ENCODE peak calls at places on chromosomes 16 and 17, in eight cellular contexts. D, V, H, Q, R, N, J and U are unnamed samples. For H3K27me3, the result is how much of the 10 kb centered on the place peaks cover.

GRCh38 chr16:29809031-29809747 is 2.8 kb upstream of the PRRT2 start:
- DNase-seq in D (no peak), J (peak), V (no peak), R (no peak), Q (no peak), N (peak), H (no peak), U (peak)

GRCh38 chr17:3502466-3502865 is 26.7 kb downstream of the ASPA start:
- DNase-seq in N (no peak), Q (no peak), D (no peak), R (no peak), V (no peak), J (no peak), H (no peak), U (no peak)

GRCh38 chr17:50884354-50885311 is 18.5 kb upstream of the TOB1 start:
- DNase-seq in D (no peak), V (no peak), N (no peak), H (peak), J (no peak), R (no peak), Q (no peak), U (no peak)

GRCh38 chr16:1763521-1764511 is 7.5 kb downstream of the NME3 start:
- DNase-seq in V (no peak), H (no peak), R (peak), N (no peak), J (peak), Q (no peak), D (no peak), U (no peak)

GRCh38 chr16:67703626-67704025 is 15.5 kb downstream of the GFOD2 start:
- DNase-seq in J (no peak), V (no peak), Q (no peak), H (no peak), R (no peak), D (no peak), N (no peak), U (no peak)

GRCh38 chr16:59573528-59574271 is 839.6 kb upstream of the GOT2 start:
- DNase-seq in V (peak), Q (no peak), R (no peak), N (no peak), D (no peak), H (no peak), J (no peak), U (no peak)

GRCh38 chr16:54897930-54898329 is 32.7 kb upstream of the IRX5 start:
- DNase-seq in Q (no peak), N (no peak), D (no peak), R (no peak), V (no peak), J (no peak), H (no peak), U (no peak)

GRCh38 chr17:63442074-63442473 is 4.0 kb downstream of the CYB561 start:
- DNase-seq in V (no peak), R (no peak), D (no peak), Q (no peak), J (no peak), H (no peak), N (no peak), U (no peak)

GRCh38 chr16:66382171-66382965 is 15.9 kb downstream of the CDH5 start:
- DNase-seq in R (peak), D (no peak), J (no peak), V (peak), H (no peak), N (peak), Q (no peak), U (peak)

GRCh38 chr17:63455417-63455816 is 9.3 kb upstream of the CYB561 start:
- DNase-seq in D (no peak), H (no peak), J (no peak), V (no peak), N (no peak), R (no peak), Q (no peak), U (no peak)

GRCh38 chr16:29686740-29687327 is 7.9 kb downstream of the QPRT start:
- DNase-seq in H (no peak), J (no peak), V (no peak), N (no peak), Q (no peak), R (no peak), D (no peak), U (no peak)

GRCh38 chr17:57634713-57635465 is 110.2 kb downstream of the CCDC182 start:
- DNase-seq in R (no peak), D (no peak), J (no peak), N (no peak), V (peak), H (no peak), Q (no peak), U (peak)

GRCh38 chr17:13001991-13002615 is 15.7 kb downstream of the ELAC2 start:
- DNase-seq in D (no peak), Q (no peak), N (no peak), V (peak), H (no peak), J (no peak), R (no peak), U (no peak)

GRCh38 chr17:77593081-77593480 is 365.4 kb upstream of the TNRC6C start:
- DNase-seq in J (no peak), V (no peak), N (no peak), Q (no peak), R (no peak), D (no peak), H (no peak), U (peak)

GRCh38 chr17:57138956-57139576 is 54.0 kb downstream of the AKAP1 start:
- DNase-seq in R (no peak), J (no peak), D (no peak), V (peak), H (no peak), N (no peak), Q (peak), U (no peak)

GRCh38 chr16:10180042-10180770 is 2.0 kb downstream of the GRIN2A start:
- DNase-seq in Q (no peak), R (no peak), J (no peak), V (no peak), H (no peak), D (no peak), N (no peak), U (no peak)

GRCh38 chr16:78489072-78489471 is 389.6 kb downstream of the WWOX start:
- DNase-seq in Q (no peak), R (no peak), J (no peak), N (no peak), D (no peak), H (no peak), V (no peak), U (no peak)

GRCh38 chr16:72228014-72228413 is 56.1 kb upstream of the PMFBP1 start:
- DNase-seq in H (no peak), V (no peak), D (no peak), N (no peak), R (no peak), J (no peak), Q (no peak), U (no peak)

GRCh38 chr16:72985148-72985882 is 62.6 kb downstream of the ZFHX3 start:
- DNase-seq in V (peak), R (no peak), D (no peak), H (no peak), N (no peak), Q (peak), J (no peak), U (no peak)

GRCh38 chr17:40322417-40323315 is 13.7 kb downstream of the RARA start:
- DNase-seq in N (peak), V (peak), H (peak), J (peak), R (no peak), Q (no peak), D (peak), U (peak)

GRCh38 chr17:2749784-2750181 is 331 bp upstream of the CCDC92B start:
- DNase-seq in N (peak), H (peak), Q (peak), J (peak), D (peak), R (peak), V (peak), U (peak)

GRCh38 chr17:15171433-15172047 is 93.6 kb downstream of the PMP22 start:
- DNase-seq in R (peak), Q (peak), J (peak), V (peak), N (peak), H (peak), D (no peak), U (peak)

GRCh38 chr17:46940692-46941404 is 17.9 kb downstream of the GOSR2 start:
- DNase-seq in V (peak), R (peak), Q (peak), H (peak), D (no peak), N (peak), J (peak), U (peak)

GRCh38 chr16:1379054-1379862 is 27.5 kb downstream of the GNPTG start:
- DNase-seq in H (peak), R (no peak), Q (peak), D (no peak), V (peak), N (peak), J (peak), U (peak)

GRCh38 chr17:67488161-67488560 is 111.1 kb downstream of the PITPNC1 start:
- DNase-seq in D (no peak), H (no peak), V (no peak), N (no peak), J (peak), R (no peak), Q (no peak), U (no peak)

GRCh38 chr17:54900457-54901229 is at the start of gene TOM1L1:
- DNase-seq in J (peak), R (peak), N (peak), Q (peak), V (peak), D (no peak), H (peak), U (no peak)

GRCh38 chr17:83192161-83192788 is 112.9 kb downstream of the METRNL start:
- DNase-seq in N (no peak), R (no peak), D (no peak), H (no peak), V (peak), J (peak), Q (peak), U (peak)

GRCh38 chr17:83191388-83192160 is 112.2 kb downstream of the METRNL start:
- DNase-seq in H (no peak), V (no peak), N (no peak), R (no peak), Q (peak), J (peak), D (no peak), U (peak)

GRCh38 chr17:83189013-83189672 is 109.7 kb downstream of the METRNL start:
- DNase-seq in D (no peak), N (no peak), J (peak), R (no peak), Q (peak), V (no peak), H (no peak), U (peak)

GRCh38 chr17:83189673-83190385 is 110.4 kb downstream of the METRNL start:
- DNase-seq in V (peak), J (peak), D (no peak), H (peak), N (no peak), Q (peak), R (no peak), U (peak)

DNA sequence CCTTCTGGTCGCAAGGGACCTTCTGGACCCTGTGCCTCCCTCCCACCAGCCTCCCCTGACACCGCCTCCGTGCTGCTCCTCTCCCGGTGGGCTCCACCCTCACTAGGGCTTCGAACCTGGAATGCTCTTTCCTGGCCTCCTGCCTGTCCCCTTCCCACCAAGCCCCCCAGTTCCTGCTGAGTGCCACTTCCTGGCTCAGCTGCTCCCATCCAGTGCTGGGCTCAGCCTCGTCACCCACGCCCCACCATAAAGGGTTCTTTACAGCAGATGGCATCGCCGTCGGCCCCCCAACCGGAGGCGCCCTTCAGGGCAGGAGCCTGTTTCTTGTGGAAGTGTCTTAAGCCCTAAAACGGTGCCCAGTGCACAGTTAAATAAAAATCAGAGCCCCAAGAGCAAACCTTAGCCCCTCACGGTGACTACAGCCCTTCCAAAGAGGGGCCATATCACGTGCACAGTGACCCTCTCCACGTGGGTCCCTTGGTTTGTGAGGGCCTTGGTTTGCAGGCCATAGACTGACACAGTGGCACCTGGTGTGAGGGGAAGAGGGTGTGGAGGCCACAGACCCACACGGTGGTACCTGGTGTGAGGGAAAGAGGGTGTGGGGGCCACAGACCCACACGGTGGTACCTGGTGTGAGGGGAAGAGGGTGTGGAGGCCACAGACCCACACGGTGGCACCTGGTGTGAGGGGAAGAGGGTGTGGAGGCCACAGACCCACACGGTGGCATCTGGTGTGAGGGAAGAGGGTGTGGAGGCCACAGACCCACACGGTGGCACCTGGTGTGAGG is 111.4 kb downstream of the METRNL start:
- DNase-seq in R (no peak), N (no peak), V (no peak), Q (no peak), H (no peak), J (peak), D (no peak), U (peak)
- TF ChIP-seq POLR2A in R (no peak), N (no peak), V (no peak), Q (no peak), H (no peak), J (no peak), D (no peak), U (no peak)

GRCh38 chr17:28506763-28507487 is 777 bp downstream of the FOXN1 start:
- DNase-seq in J (no peak), Q (no peak), H (no peak), N (no peak), R (no peak), V (no peak), D (no peak), U (no peak)

GRCh38 chr17:28511858-28512461 is 5.8 kb downstream of the FOXN1 start:
- DNase-seq in V (no peak), R (no peak), Q (no peak), H (no peak), J (no peak), D (no peak), N (no peak), U (no peak)

GRCh38 chr17:28507567-28508195 is 1.5 kb downstream of the FOXN1 start:
- DNase-seq in Q (no peak), H (no peak), R (no peak), J (no peak), N (no peak), D (no peak), V (no peak), U (no peak)

GRCh38 chr17:28508325-28508724 is 2.2 kb downstream of the FOXN1 start:
- DNase-seq in J (no peak), N (no peak), D (no peak), H (no peak), V (no peak), R (no peak), Q (no peak), U (no peak)

GRCh38 chr17:28509784-28510183 is 3.6 kb downstream of the FOXN1 start:
- DNase-seq in N (no peak), H (no peak), R (no peak), J (no peak), V (no peak), Q (no peak), D (no peak), U (no peak)
- H3K27me3 ChIP-seq in N (under half), H (under half), R (under half), J (under half), V (half or more), Q (under half), D (under half), U (half or more)

DNA sequence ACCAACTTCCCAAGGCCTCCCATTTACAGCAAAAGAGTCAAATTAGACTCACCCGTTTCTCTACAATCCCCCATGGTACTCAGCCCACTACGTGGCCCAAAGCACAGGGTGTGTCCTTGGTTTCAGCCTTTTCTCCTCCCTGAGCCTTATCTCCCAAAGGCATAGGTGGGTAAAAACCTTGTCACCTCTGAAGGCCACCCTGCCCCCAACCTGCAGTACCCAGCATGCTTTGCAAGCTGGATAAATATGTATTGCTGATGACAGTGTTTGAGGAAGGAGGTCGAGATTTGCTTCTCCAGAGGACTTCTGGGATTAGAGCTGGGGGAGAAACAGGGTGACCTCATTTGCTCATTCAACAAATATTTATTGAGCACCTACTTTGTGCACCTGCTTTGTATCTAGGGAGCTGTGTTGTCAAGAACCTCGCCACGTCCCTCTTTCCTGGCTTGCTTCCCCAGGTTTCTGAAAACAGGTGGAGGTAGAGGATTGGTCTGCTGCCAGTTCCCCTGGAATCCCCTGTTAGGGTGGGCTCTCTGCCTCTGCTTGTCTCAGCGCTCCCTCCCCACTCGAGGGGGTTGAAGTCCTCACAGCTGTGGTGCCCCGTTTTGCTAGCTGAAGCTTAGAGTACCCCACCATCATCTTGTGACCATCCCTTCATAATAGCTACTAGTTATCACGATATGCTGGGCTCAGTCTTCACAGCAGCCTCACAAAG is 3.0 kb downstream of the LASP1 start:
- DNase-seq in N (no peak), V (no peak), J (no peak), H (peak), R (no peak), D (no peak), Q (no peak), U (no peak)
- H3K27ac ChIP-seq in N (no peak), V (peak), J (no peak), H (peak), R (no peak), D (peak), Q (peak), U (peak)

GRCh38 chr17:73541561-73541981 is 102.7 kb downstream of the SDK2 start:
- DNase-seq in R (no peak), D (no peak), H (no peak), V (no peak), J (no peak), Q (no peak), N (no peak), U (no peak)
- TF ChIP-seq POLR2A in R (no peak), D (no peak), H (no peak), V (no peak), J (no peak), Q (no peak), N (no peak), U (no peak)

GRCh38 chr17:41734139-41734948 is at the start of gene HAP1:
- DNase-seq in J (peak), N (peak), V (peak), Q (no peak), R (peak), H (peak), D (no peak), U (no peak)
- H3K27me3 ChIP-seq in J (under half), N (under half), V (half or more), Q (half or more), R (half or more), H (under half), D (under half), U (half or more)

DNA sequence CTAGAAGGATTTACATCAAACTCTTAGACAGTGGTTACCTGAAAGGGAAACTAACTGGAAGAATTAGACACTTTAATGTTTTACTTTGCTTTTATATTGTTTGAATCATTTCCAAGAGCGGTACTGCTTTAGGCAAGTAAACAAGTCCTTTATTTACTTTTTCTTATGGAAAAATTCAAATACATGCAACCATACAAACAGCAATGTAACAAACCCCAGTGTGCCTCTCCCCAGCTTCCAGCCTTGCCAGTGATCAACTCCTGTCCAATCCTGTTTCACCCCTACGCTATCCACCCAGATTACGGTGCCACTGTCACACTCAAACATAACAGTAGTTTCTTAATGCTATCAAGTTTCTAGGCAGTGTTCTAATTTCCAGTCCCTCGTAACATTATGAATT is 85.9 kb downstream of the C16orf95 start:
- DNase-seq in D (no peak), Q (no peak), H (no peak), N (no peak), J (no peak), V (no peak), R (no peak), U (no peak)
- H3K27ac ChIP-seq in D (no peak), Q (no peak), H (no peak), N (no peak), J (no peak), V (no peak), R (no peak), U (no peak)